ENCODE peak calls at places on chromosomes 3 and 15, in nine cellular contexts. One of them, this sample, is unnamed.

GRCh38 chr15:29687939-29688884 is 134.1 kb downstream of the TJP1 start:
- DNase-seq in PC-3: no peak
- DNase-seq in pancreas: peak
- DNase-seq in heart right ventricle: no peak
- DNase-seq in PC-9: peak
- DNase-seq in GM23338: no peak
- DNase-seq in transverse colon: peak
- DNase-seq in heart left ventricle: no peak
- DNase-seq in AG09309: no peak
- DNase-seq in this sample: no peak

GRCh38 chr15:72365844-72366243 is 10.0 kb downstream of the HEXA start:
- DNase-seq in PC-3: no peak
- DNase-seq in pancreas: no peak
- DNase-seq in heart right ventricle: no peak
- DNase-seq in PC-9: no peak
- DNase-seq in GM23338: no peak
- DNase-seq in transverse colon: peak
- DNase-seq in heart left ventricle: no peak
- DNase-seq in AG09309: no peak
- DNase-seq in this sample: no peak

GRCh38 chr15:74345051-74345450 is 22.4 kb downstream of the CYP11A1 start:
- DNase-seq in PC-3: no peak
- DNase-seq in pancreas: no peak
- DNase-seq in heart right ventricle: no peak
- DNase-seq in PC-9: no peak
- DNase-seq in GM23338: no peak
- DNase-seq in transverse colon: no peak
- DNase-seq in heart left ventricle: no peak
- DNase-seq in AG09309: no peak
- DNase-seq in this sample: no peak

GRCh38 chr3:86245360-86245759 is 745.6 kb downstream of the VGLL3 start:
- DNase-seq in PC-3: peak
- DNase-seq in pancreas: no peak
- DNase-seq in heart right ventricle: no peak
- DNase-seq in PC-9: no peak
- DNase-seq in GM23338: peak
- DNase-seq in transverse colon: no peak
- DNase-seq in heart left ventricle: no peak
- DNase-seq in AG09309: no peak
- DNase-seq in this sample: no peak

GRCh38 chr15:46917853-46918252 is 799.5 kb upstream of the SEMA6D start:
- DNase-seq in PC-3: no peak
- DNase-seq in pancreas: no peak
- DNase-seq in heart right ventricle: no peak
- DNase-seq in PC-9: no peak
- DNase-seq in GM23338: no peak
- DNase-seq in transverse colon: no peak
- DNase-seq in heart left ventricle: no peak
- DNase-seq in AG09309: no peak
- DNase-seq in this sample: no peak

GRCh38 chr3:196932600-196932999 is 9.7 kb downstream of the NCBP2 start:
- DNase-seq in PC-3: no peak
- DNase-seq in pancreas: no peak
- DNase-seq in heart right ventricle: no peak
- DNase-seq in PC-9: no peak
- DNase-seq in GM23338: no peak
- DNase-seq in transverse colon: no peak
- DNase-seq in heart left ventricle: no peak
- DNase-seq in AG09309: no peak
- DNase-seq in this sample: no peak

GRCh38 chr3:54360320-54360719 is 238.0 kb downstream of the CACNA2D3 start:
- DNase-seq in PC-3: no peak
- DNase-seq in pancreas: no peak
- DNase-seq in heart right ventricle: no peak
- DNase-seq in PC-9: no peak
- DNase-seq in GM23338: peak
- DNase-seq in transverse colon: no peak
- DNase-seq in heart left ventricle: no peak
- DNase-seq in AG09309: no peak
- DNase-seq in this sample: no peak

GRCh38 chr15:39504812-39505211 is 76.1 kb upstream of the THBS1 start:
- DNase-seq in PC-3: peak
- DNase-seq in pancreas: no peak
- DNase-seq in heart right ventricle: no peak
- DNase-seq in PC-9: no peak
- DNase-seq in GM23338: no peak
- DNase-seq in transverse colon: no peak
- DNase-seq in heart left ventricle: no peak
- DNase-seq in AG09309: peak
- DNase-seq in this sample: no peak

GRCh38 chr15:99909914-99910313 is 176.7 kb upstream of the LYSMD4 start:
- DNase-seq in PC-3: peak
- DNase-seq in pancreas: no peak
- DNase-seq in heart right ventricle: no peak
- DNase-seq in PC-9: peak
- DNase-seq in GM23338: peak
- DNase-seq in transverse colon: no peak
- DNase-seq in heart left ventricle: peak
- DNase-seq in AG09309: no peak
- DNase-seq in this sample: no peak

GRCh38 chr3:19543212-19543841 is 390.7 kb downstream of the EFHB start:
- DNase-seq in PC-3: peak
- DNase-seq in pancreas: no peak
- DNase-seq in heart right ventricle: no peak
- DNase-seq in PC-9: no peak
- DNase-seq in GM23338: peak
- DNase-seq in transverse colon: no peak
- DNase-seq in heart left ventricle: no peak
- DNase-seq in AG09309: no peak
- DNase-seq in this sample: peak

GRCh38 chr15:99486371-99487336 is 79.1 kb upstream of the MEF2A start:
- DNase-seq in PC-3: peak
- DNase-seq in pancreas: peak
- DNase-seq in heart right ventricle: peak
- DNase-seq in PC-9: peak
- DNase-seq in GM23338: peak
- DNase-seq in transverse colon: peak
- DNase-seq in heart left ventricle: peak
- DNase-seq in AG09309: peak
- DNase-seq in this sample: no peak

GRCh38 chr3:196207833-196208607 is 3.2 kb downstream of the ZDHHC19 start:
- DNase-seq in PC-3: peak
- DNase-seq in pancreas: peak
- DNase-seq in heart right ventricle: no peak
- DNase-seq in PC-9: peak
- DNase-seq in GM23338: peak
- DNase-seq in transverse colon: peak
- DNase-seq in heart left ventricle: peak
- DNase-seq in AG09309: no peak
- DNase-seq in this sample: no peak

GRCh38 chr15:42331235-42331634 is 28.1 kb upstream of the CAPN3 start:
- DNase-seq in PC-3: no peak
- DNase-seq in pancreas: no peak
- DNase-seq in heart right ventricle: peak
- DNase-seq in PC-9: no peak
- DNase-seq in GM23338: no peak
- DNase-seq in transverse colon: no peak
- DNase-seq in heart left ventricle: peak
- DNase-seq in AG09309: no peak
- DNase-seq in this sample: no peak

GRCh38 chr3:46856576-46857471 is 6.4 kb downstream of the MYL3 start:
- DNase-seq in PC-3: no peak
- DNase-seq in pancreas: peak
- DNase-seq in heart right ventricle: peak
- DNase-seq in PC-9: no peak
- DNase-seq in GM23338: no peak
- DNase-seq in transverse colon: no peak
- DNase-seq in heart left ventricle: peak
- DNase-seq in AG09309: no peak
- DNase-seq in this sample: no peak

GRCh38 chr15:96622714-96623113 is 292.2 kb downstream of the NR2F2 start:
- DNase-seq in PC-3: no peak
- DNase-seq in pancreas: no peak
- DNase-seq in heart right ventricle: no peak
- DNase-seq in PC-9: no peak
- DNase-seq in GM23338: no peak
- DNase-seq in transverse colon: no peak
- DNase-seq in heart left ventricle: no peak
- DNase-seq in AG09309: no peak
- DNase-seq in this sample: no peak

GRCh38 chr15:90232941-90233700 is 620 bp downstream of the CIB1 start:
- DNase-seq in PC-3: peak
- DNase-seq in pancreas: peak
- DNase-seq in heart right ventricle: peak
- DNase-seq in PC-9: peak
- DNase-seq in GM23338: peak
- DNase-seq in transverse colon: peak
- DNase-seq in heart left ventricle: peak
- DNase-seq in AG09309: no peak
- DNase-seq in this sample: peak

GRCh38 chr15:78667578-78668236 is 26.7 kb upstream of the CHRNB4 start:
- DNase-seq in PC-3: no peak
- DNase-seq in pancreas: no peak
- DNase-seq in heart right ventricle: no peak
- DNase-seq in PC-9: no peak
- DNase-seq in GM23338: no peak
- DNase-seq in transverse colon: no peak
- DNase-seq in heart left ventricle: no peak
- DNase-seq in AG09309: no peak
- DNase-seq in this sample: no peak

GRCh38 chr3:71219744-71220638 is 363.5 kb downstream of the FOXP1 start:
- DNase-seq in PC-3: no peak
- DNase-seq in pancreas: no peak
- DNase-seq in heart right ventricle: no peak
- DNase-seq in PC-9: no peak
- DNase-seq in GM23338: no peak
- DNase-seq in transverse colon: no peak
- DNase-seq in heart left ventricle: no peak
- DNase-seq in AG09309: no peak
- DNase-seq in this sample: no peak

GRCh38 chr3:128794067-128794768 is 68.2 kb downstream of the RAB7A start:
- DNase-seq in PC-3: peak
- DNase-seq in pancreas: no peak
- DNase-seq in heart right ventricle: no peak
- DNase-seq in PC-9: no peak
- DNase-seq in GM23338: no peak
- DNase-seq in transverse colon: no peak
- DNase-seq in heart left ventricle: no peak
- DNase-seq in AG09309: peak
- DNase-seq in this sample: no peak

GRCh38 chr3:136291302-136291701 is 41.2 kb downstream of the PCCB start:
- DNase-seq in PC-3: no peak
- DNase-seq in pancreas: no peak
- DNase-seq in heart right ventricle: no peak
- DNase-seq in PC-9: no peak
- DNase-seq in GM23338: no peak
- DNase-seq in transverse colon: no peak
- DNase-seq in heart left ventricle: no peak
- DNase-seq in AG09309: no peak
- DNase-seq in this sample: no peak

GRCh38 chr3:37861540-37862051 is at the start of gene CTDSPL:
- DNase-seq in PC-3: peak
- DNase-seq in pancreas: peak
- DNase-seq in heart right ventricle: no peak
- DNase-seq in PC-9: peak
- DNase-seq in GM23338: peak
- DNase-seq in transverse colon: peak
- DNase-seq in heart left ventricle: peak
- DNase-seq in AG09309: no peak
- DNase-seq in this sample: no peak

GRCh38 chr15:34808016-34808415 is 12.7 kb upstream of the ACTC1 start:
- DNase-seq in PC-3: peak
- DNase-seq in pancreas: no peak
- DNase-seq in heart right ventricle: no peak
- DNase-seq in PC-9: no peak
- DNase-seq in GM23338: no peak
- DNase-seq in transverse colon: no peak
- DNase-seq in heart left ventricle: no peak
- DNase-seq in AG09309: no peak
- DNase-seq in this sample: no peak

GRCh38 chr3:53120336-53120735 is 9.9 kb downstream of the RFT1 start:
- DNase-seq in PC-3: no peak
- DNase-seq in pancreas: no peak
- DNase-seq in heart right ventricle: no peak
- DNase-seq in PC-9: no peak
- DNase-seq in GM23338: no peak
- DNase-seq in transverse colon: no peak
- DNase-seq in heart left ventricle: no peak
- DNase-seq in AG09309: no peak
- DNase-seq in this sample: no peak

GRCh38 chr3:113079532-113079931 is 88.7 kb downstream of the GTPBP8 start:
- DNase-seq in PC-3: no peak
- DNase-seq in pancreas: no peak
- DNase-seq in heart right ventricle: no peak
- DNase-seq in PC-9: no peak
- DNase-seq in GM23338: no peak
- DNase-seq in transverse colon: no peak
- DNase-seq in heart left ventricle: no peak
- DNase-seq in AG09309: no peak
- DNase-seq in this sample: no peak
- H3K4me3 ChIP-seq in PC-3: no peak
- H3K4me3 ChIP-seq in pancreas: no peak
- H3K4me3 ChIP-seq in heart right ventricle: no peak
- H3K4me3 ChIP-seq in PC-9: no peak
- H3K4me3 ChIP-seq in GM23338: no peak
- H3K4me3 ChIP-seq in transverse colon: no peak
- H3K4me3 ChIP-seq in heart left ventricle: no peak
- H3K4me3 ChIP-seq in AG09309: no peak
- H3K4me3 ChIP-seq in this sample: no peak

GRCh38 chr3:112973325-112974177 is 1.4 kb downstream of the CD200R1 start:
- DNase-seq in PC-3: no peak
- DNase-seq in pancreas: no peak
- DNase-seq in heart right ventricle: no peak
- DNase-seq in PC-9: no peak
- DNase-seq in GM23338: no peak
- DNase-seq in transverse colon: peak
- DNase-seq in heart left ventricle: no peak
- DNase-seq in AG09309: no peak
- DNase-seq in this sample: no peak
- H3K4me3 ChIP-seq in PC-3: no peak
- H3K4me3 ChIP-seq in pancreas: no peak
- H3K4me3 ChIP-seq in heart right ventricle: peak
- H3K4me3 ChIP-seq in PC-9: no peak
- H3K4me3 ChIP-seq in GM23338: no peak
- H3K4me3 ChIP-seq in transverse colon: no peak
- H3K4me3 ChIP-seq in heart left ventricle: peak
- H3K4me3 ChIP-seq in AG09309: no peak
- H3K4me3 ChIP-seq in this sample: no peak

GRCh38 chr3:185760550-185760949 is 64.3 kb downstream of the IGF2BP2 start:
- DNase-seq in PC-3: no peak
- DNase-seq in pancreas: no peak
- DNase-seq in heart right ventricle: no peak
- DNase-seq in PC-9: no peak
- DNase-seq in GM23338: no peak
- DNase-seq in transverse colon: no peak
- DNase-seq in heart left ventricle: no peak
- DNase-seq in AG09309: no peak
- DNase-seq in this sample: no peak
- H3K4me3 ChIP-seq in PC-3: no peak
- H3K4me3 ChIP-seq in pancreas: no peak
- H3K4me3 ChIP-seq in heart right ventricle: peak
- H3K4me3 ChIP-seq in PC-9: no peak
- H3K4me3 ChIP-seq in GM23338: no peak
- H3K4me3 ChIP-seq in transverse colon: no peak
- H3K4me3 ChIP-seq in heart left ventricle: peak
- H3K4me3 ChIP-seq in AG09309: no peak
- H3K4me3 ChIP-seq in this sample: no peak

GRCh38 chr15:70492240-70493177 is 270.8 kb downstream of the UACA start:
- DNase-seq in PC-3: peak
- DNase-seq in pancreas: no peak
- DNase-seq in heart right ventricle: peak
- DNase-seq in PC-9: peak
- DNase-seq in GM23338: peak
- DNase-seq in transverse colon: peak
- DNase-seq in heart left ventricle: peak
- DNase-seq in AG09309: peak
- DNase-seq in this sample: peak
- H3K4me3 ChIP-seq in PC-3: peak
- H3K4me3 ChIP-seq in pancreas: no peak
- H3K4me3 ChIP-seq in heart right ventricle: no peak
- H3K4me3 ChIP-seq in PC-9: peak
- H3K4me3 ChIP-seq in GM23338: no peak
- H3K4me3 ChIP-seq in transverse colon: no peak
- H3K4me3 ChIP-seq in heart left ventricle: peak
- H3K4me3 ChIP-seq in AG09309: no peak
- H3K4me3 ChIP-seq in this sample: no peak